ENCODE peak calls at places on chromosomes 2 and 18, in six cellular contexts. B is stimulated activated naive B cell treated with anti-CD40 and anti-IgM and Interleukin-4, amounts not matched to agents 10 μg/mL and 1 μg/mL and 100 μg/mL, for 72 hours; I is stimulated activated CD8-positive, alpha-beta memory T cell treated with anti-CD3 and anti-CD28 coated beads, Interleukin-2, amount 100 ng/mL, for 48 hours; U is fibroblast of pulmonary artery; P is GM04504; V is fibroblast of the aortic adventitia. Y is an unnamed sample.

GRCh38 chr18:42052137-42052708 is 97.2 kb downstream of the PIK3C3 start:
- DNase-seq in U (peak), V (peak), I (no peak), B (no peak), P (no peak), Y (no peak)

GRCh38 chr18:22710628-22711380 is 222.3 kb upstream of the RBBP8 start:
- DNase-seq in P (no peak), I (no peak), V (peak), U (peak), B (no peak), Y (peak)

GRCh38 chr2:189465076-189465475 is 23.8 kb downstream of the WDR75 start:
- DNase-seq in V (no peak), P (no peak), B (no peak), I (no peak), U (no peak), Y (no peak)

GRCh38 chr2:239106971-239107370 is 259.1 kb downstream of the TWIST2 start:
- DNase-seq in B (no peak), U (no peak), I (no peak), P (no peak), V (no peak), Y (no peak)

GRCh38 chr2:28291811-28292455 is 100.7 kb upstream of the FOSL2 start:
- DNase-seq in P (no peak), B (no peak), V (no peak), I (no peak), U (no peak), Y (no peak)

GRCh38 chr2:24731923-24732322 is 61.3 kb downstream of the PTRHD1 start:
- DNase-seq in I (no peak), V (no peak), P (no peak), B (no peak), U (no peak), Y (no peak)

GRCh38 chr2:117621330-117621729 is 193.2 kb upstream of the DDX18 start:
- DNase-seq in P (no peak), B (no peak), I (no peak), U (no peak), V (no peak), Y (no peak)

GRCh38 chr2:148645925-148646559 is 1.5 kb downstream of the EPC2 start:
- DNase-seq in B (peak), I (peak), P (peak), V (peak), U (peak), Y (peak)

GRCh38 chr2:105593221-105593967 is 151.3 kb upstream of the NCK2 start:
- DNase-seq in P (no peak), U (no peak), V (no peak), I (no peak), B (no peak), Y (no peak)

GRCh38 chr18:10164241-10165160 is 250.7 kb downstream of the VAPA start:
- DNase-seq in V (no peak), B (no peak), U (no peak), P (no peak), I (no peak), Y (no peak)

GRCh38 chr18:49127606-49128190 is 176.9 kb upstream of the SMAD7 start:
- DNase-seq in I (no peak), V (no peak), B (no peak), P (no peak), U (no peak), Y (no peak)

GRCh38 chr2:85221291-85221690 is 88.1 kb downstream of the TCF7L1 start:
- DNase-seq in V (peak), I (no peak), U (no peak), B (no peak), P (peak), Y (no peak)

GRCh38 chr2:11499081-11499743 is 33.3 kb upstream of the E2F6 start:
- DNase-seq in I (no peak), V (no peak), P (no peak), U (no peak), B (no peak), Y (no peak)

GRCh38 chr2:216873573-216873972 is 13.7 kb upstream of the TNP1 start:
- DNase-seq in P (no peak), B (no peak), I (no peak), V (no peak), U (no peak), Y (no peak)

GRCh38 chr18:40553029-40553428 is 1402.0 kb upstream of the PIK3C3 start:
- DNase-seq in U (no peak), I (no peak), V (no peak), P (no peak), B (no peak), Y (no peak)

GRCh38 chr2:941811-942360 is 8.8 kb upstream of the SNTG2 start:
- DNase-seq in P (no peak), U (no peak), B (no peak), V (no peak), I (no peak), Y (no peak)

GRCh38 chr2:202335791-202336467 is 40.2 kb upstream of the BMPR2 start:
- DNase-seq in P (no peak), I (no peak), U (peak), V (peak), B (no peak), Y (no peak)

GRCh38 chr2:235658371-235659174 is 164.7 kb downstream of the AGAP1 start:
- DNase-seq in I (no peak), U (no peak), B (no peak), V (no peak), P (no peak), Y (no peak)

GRCh38 chr2:130827502-130828251 is 9.0 kb upstream of the ARHGEF4 start:
- DNase-seq in U (peak), I (no peak), V (peak), B (no peak), P (peak), Y (peak)

GRCh38 chr18:23718243-23718720 is 29.0 kb downstream of the LAMA3 start:
- DNase-seq in U (peak), P (no peak), B (no peak), V (peak), I (no peak), Y (no peak)

GRCh38 chr2:3526871-3527270 is 7.5 kb upstream of the ADI1 start:
- DNase-seq in I (no peak), P (no peak), U (no peak), B (no peak), V (no peak), Y (no peak)

GRCh38 chr2:237143676-237144440 is 58.2 kb downstream of the COPS8 start:
- DNase-seq in P (peak), B (no peak), V (peak), U (peak), I (no peak), Y (no peak)

GRCh38 chr2:200905618-200906296 is 16.6 kb downstream of the NIF3L1 start:
- DNase-seq in U (peak), I (peak), V (peak), P (peak), B (no peak), Y (no peak)

Y was measured in AG09309.